ENCODE peak calls at places on chromosome 16, in four cellular contexts. O is tibial nerve, Z is thoracic aorta, F is heart left ventricle. D is an unnamed sample. For H3K4me1, the result is how much of the 10 kb centered on the place peaks cover.

GRCh38 chr16:3095869-3096268 is 3.2 kb downstream of the ZSCAN10 start:
- DNase-seq in O (no peak), Z (no peak), F (no peak), D (no peak)

GRCh38 chr16:27671410-27671809 is 121.5 kb downstream of the KATNIP start:
- DNase-seq in O (no peak), Z (no peak), F (no peak), D (no peak)

GRCh38 chr16:13021996-13022395 is 120.6 kb downstream of the SHISA9 start:
- DNase-seq in O (no peak), Z (no peak), F (no peak), D (no peak)

GRCh38 chr16:9256196-9256595 is 164.8 kb downstream of the HAPSTR1 start:
- DNase-seq in O (no peak), Z (no peak), F (no peak), D (no peak)

GRCh38 chr16:11319529-11320146 is 25.6 kb upstream of the RMI2 start:
- DNase-seq in O (no peak), Z (no peak), F (peak), D (no peak)

GRCh38 chr16:2824626-2825025 is 5.5 kb upstream of the ZG16B start:
- DNase-seq in O (no peak), Z (no peak), F (no peak), D (no peak)

GRCh38 chr16:9845661-9846361 is 336.4 kb downstream of the GRIN2A start:
- DNase-seq in O (no peak), Z (no peak), F (no peak), D (no peak)

GRCh38 chr16:17947165-17947564 is 389.4 kb downstream of the NPIPA8 start:
- DNase-seq in O (no peak), Z (no peak), F (no peak), D (no peak)

GRCh38 chr16:65809627-65810026 is 556.9 kb upstream of the CDH5 start:
- DNase-seq in O (no peak), Z (no peak), F (no peak), D (no peak)

GRCh38 chr16:72753883-72754282 is 294.0 kb downstream of the ZFHX3 start:
- DNase-seq in O (no peak), Z (no peak), F (no peak), D (no peak)

GRCh38 chr16:27005386-27005785 is 61.3 kb upstream of the C16orf82 start:
- DNase-seq in O (no peak), Z (no peak), F (no peak), D (no peak)

GRCh38 chr16:84013787-84014569 is 28.6 kb downstream of the SLC38A8 start:
- DNase-seq in O (no peak), Z (no peak), F (no peak), D (no peak)

GRCh38 chr16:53052519-53053501 is at the start of gene CHD9NB:
- DNase-seq in O (no peak), Z (peak), F (no peak), D (no peak)

GRCh38 chr16:89094252-89094901 is 725 bp downstream of the ACSF3 start:
- DNase-seq in O (no peak), Z (no peak), F (no peak), D (no peak)

GRCh38 chr16:22614271-22614947 is 103.7 kb downstream of the NPIPB5 start:
- DNase-seq in O (no peak), Z (no peak), F (no peak), D (no peak)

GRCh38 chr16:83200005-83200779 is 573.4 kb downstream of the CDH13 start:
- DNase-seq in O (no peak), Z (no peak), F (no peak), D (no peak)

GRCh38 chr16:52193441-52193840 is 353.5 kb downstream of the TOX3 start:
- DNase-seq in O (no peak), Z (no peak), F (no peak), D (no peak)

GRCh38 chr16:51151951-51152663 is 1.0 kb upstream of the SALL1 start:
- DNase-seq in O (peak), Z (no peak), F (no peak), D (no peak)

GRCh38 chr16:13426736-13427135 is 493.2 kb upstream of the ERCC4 start:
- DNase-seq in O (no peak), Z (no peak), F (no peak), D (no peak)

GRCh38 chr16:55091213-55091870 is 160.7 kb downstream of the IRX5 start:
- DNase-seq in O (no peak), Z (no peak), F (no peak), D (no peak)

GRCh38 chr16:4317471-4318170 is 1.8 kb downstream of the GLIS2 start:
- DNase-seq in O (no peak), Z (no peak), F (peak), D (no peak)

GRCh38 chr16:25721439-25721838 is 29.7 kb downstream of the HS3ST4 start:
- DNase-seq in O (no peak), Z (no peak), F (no peak), D (no peak)

GRCh38 chr16:51938861-51939260 is 608.1 kb downstream of the TOX3 start:
- DNase-seq in O (no peak), Z (no peak), F (no peak), D (no peak)

GRCh38 chr16:10552998-10553491 is 27.4 kb downstream of the EMP2 start:
- DNase-seq in O (peak), Z (no peak), F (peak), D (peak)

GRCh38 chr16:9371713-9372448 is 280.4 kb downstream of the HAPSTR1 start:
- DNase-seq in O (no peak), Z (no peak), F (no peak), D (no peak)

GRCh38 chr16:3013491-3013951 is 798 bp downstream of the CLDN9 start:
- DNase-seq in O (no peak), Z (no peak), F (no peak), D (no peak)

GRCh38 chr16:48041861-48042435 is 113.8 kb downstream of the ABCC12 start:
- DNase-seq in O (no peak), Z (no peak), F (no peak), D (no peak)

GRCh38 chr16:23160082-23160481 is 10.8 kb upstream of the USP31 start:
- DNase-seq in O (no peak), Z (no peak), F (no peak), D (no peak)

GRCh38 chr16:57478396-57479024 is 7.8 kb downstream of the DOK4 start:
- DNase-seq in O (no peak), Z (no peak), F (no peak), D (no peak)
- H3K4me1 ChIP-seq in O (under half), Z (half or more), F (under half), D (under half)

GRCh38 chr16:85199880-85200279 is 87.6 kb upstream of the CIBAR2 start:
- DNase-seq in O (no peak), Z (no peak), F (no peak), D (no peak)

GRCh38 chr16:85202631-85203461 is 90.6 kb upstream of the CIBAR2 start:
- DNase-seq in O (peak), Z (peak), F (peak), D (peak)

GRCh38 chr16:85200471-85201278 is 88.4 kb upstream of the CIBAR2 start:
- DNase-seq in O (no peak), Z (no peak), F (no peak), D (no peak)

GRCh38 chr16:85202051-85202601 is 89.9 kb upstream of the CIBAR2 start:
- DNase-seq in O (no peak), Z (no peak), F (no peak), D (no peak)

GRCh38 chr16:85201566-85201965 is 89.3 kb upstream of the CIBAR2 start:
- DNase-seq in O (no peak), Z (no peak), F (no peak), D (no peak)
- H3K27ac ChIP-seq in O (peak), Z (peak), F (peak), D (peak)

GRCh38 chr16:70700101-70701020 is 14.5 kb upstream of the MTSS2 start:
- DNase-seq in O (no peak), Z (no peak), F (peak), D (peak)
- H3K4me1 ChIP-seq in O (under half), Z (half or more), F (under half), D (half or more)

GRCh38 chr16:20904507-20905079 is 4.0 kb downstream of the LYRM1 start:
- DNase-seq in O (peak), Z (no peak), F (no peak), D (no peak)
- H3K27ac ChIP-seq in O (peak), Z (peak), F (peak), D (peak)

GRCh38 chr16:1300664-1301476 is 8.6 kb upstream of the UBE2I start:
- DNase-seq in O (no peak), Z (no peak), F (peak), D (peak)

GRCh38 chr16:1301562-1301961 is 7.9 kb upstream of the UBE2I start:
- DNase-seq in O (no peak), Z (no peak), F (no peak), D (no peak)

GRCh38 chr16:1299012-1299867 is 10.2 kb upstream of the UBE2I start:
- DNase-seq in O (no peak), Z (no peak), F (no peak), D (no peak)

GRCh38 chr16:1298406-1298805 is 11.0 kb upstream of the UBE2I start:
- DNase-seq in O (no peak), Z (no peak), F (no peak), D (no peak)

GRCh38 chr16:1299868-1300203 is 9.6 kb upstream of the UBE2I start:
- DNase-seq in O (no peak), Z (no peak), F (no peak), D (no peak)
- H3K4me1 ChIP-seq in O (under half), Z (under half), F (under half), D (under half)

DNA sequence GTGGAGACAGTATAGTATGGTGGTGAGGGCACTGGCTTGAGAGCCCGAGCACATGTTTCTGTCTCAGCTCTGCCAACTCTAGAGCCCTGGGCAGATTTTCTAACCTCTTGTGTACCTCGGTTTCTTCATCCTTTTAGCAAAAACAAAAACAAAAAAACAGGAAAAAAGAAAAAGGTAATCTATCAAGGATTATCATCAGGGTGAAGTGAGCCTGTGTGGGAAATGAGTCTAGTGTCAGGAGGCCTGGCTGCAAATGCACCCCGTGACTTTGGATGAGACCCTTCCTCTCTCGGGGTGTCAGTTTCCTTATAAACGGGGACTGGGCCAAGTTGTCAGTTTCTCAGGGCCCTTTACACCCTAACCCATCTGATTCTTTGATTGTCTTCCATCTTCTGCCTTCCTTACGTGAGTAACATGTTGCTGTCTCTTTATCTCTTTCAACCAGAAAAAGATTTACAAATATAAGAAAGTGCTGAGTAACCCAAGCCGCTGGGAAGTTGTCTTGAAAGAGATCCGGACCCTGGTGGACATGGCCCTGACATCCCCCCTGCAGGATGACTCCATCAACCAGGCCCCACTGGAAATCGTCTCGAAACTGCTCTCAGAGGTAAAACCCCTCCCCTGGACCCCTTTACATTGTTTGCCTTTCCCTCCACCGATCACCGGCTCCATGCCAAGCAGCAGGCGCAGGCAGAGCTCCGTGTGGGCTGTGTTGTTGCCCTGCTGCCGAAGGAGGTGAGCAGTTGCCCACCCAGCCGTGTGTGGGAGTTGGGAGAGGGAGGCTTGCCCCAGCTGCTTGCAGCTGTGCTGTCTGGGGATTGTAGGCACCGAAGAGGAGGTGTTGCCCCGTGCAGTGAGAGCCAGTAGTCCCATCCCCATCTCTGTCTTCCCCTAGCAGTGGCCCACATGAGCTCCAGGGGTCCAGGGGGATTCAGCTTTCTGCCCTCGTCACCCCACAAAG is 127.1 kb upstream of the PLCG2 start:
- DNase-seq in O (no peak), Z (no peak), F (no peak), D (no peak)
- H3K27ac ChIP-seq in O (peak), Z (no peak), F (peak), D (no peak)

GRCh38 chr16:74657873-74658642 is 8.6 kb downstream of the RFWD3 start:
- DNase-seq in O (no peak), Z (no peak), F (no peak), D (no peak)

GRCh38 chr16:74660383-74660782 is 6.3 kb downstream of the RFWD3 start:
- DNase-seq in O (no peak), Z (no peak), F (no peak), D (no peak)

GRCh38 chr16:74659041-74659440 is 7.6 kb downstream of the RFWD3 start:
- DNase-seq in O (no peak), Z (no peak), F (no peak), D (no peak)

GRCh38 chr16:74666010-74666421 is 661 bp downstream of the RFWD3 start:
- DNase-seq in O (no peak), Z (no peak), F (no peak), D (no peak)

GRCh38 chr16:74661064-74661463 is 5.6 kb downstream of the RFWD3 start:
- DNase-seq in O (no peak), Z (no peak), F (no peak), D (no peak)
- H3K4me1 ChIP-seq in O (under half), Z (under half), F (under half), D (under half)

GRCh38 chr16:68111379-68111778 is 26.2 kb downstream of the NFATC3 start:
- DNase-seq in O (no peak), Z (no peak), F (no peak), D (no peak)

GRCh38 chr16:68115851-68116250 is 30.7 kb downstream of the NFATC3 start:
- DNase-seq in O (no peak), Z (no peak), F (no peak), D (no peak)

GRCh38 chr16:68113765-68114240 is 28.6 kb downstream of the NFATC3 start:
- DNase-seq in O (no peak), Z (no peak), F (no peak), D (no peak)

GRCh38 chr16:68116256-68116853 is 31.2 kb downstream of the NFATC3 start:
- DNase-seq in O (no peak), Z (no peak), F (no peak), D (no peak)

GRCh38 chr16:68113059-68113757 is 28.0 kb downstream of the NFATC3 start:
- DNase-seq in O (no peak), Z (no peak), F (no peak), D (no peak)
- H3K27ac ChIP-seq in O (no peak), Z (no peak), F (no peak), D (no peak)

DNA sequence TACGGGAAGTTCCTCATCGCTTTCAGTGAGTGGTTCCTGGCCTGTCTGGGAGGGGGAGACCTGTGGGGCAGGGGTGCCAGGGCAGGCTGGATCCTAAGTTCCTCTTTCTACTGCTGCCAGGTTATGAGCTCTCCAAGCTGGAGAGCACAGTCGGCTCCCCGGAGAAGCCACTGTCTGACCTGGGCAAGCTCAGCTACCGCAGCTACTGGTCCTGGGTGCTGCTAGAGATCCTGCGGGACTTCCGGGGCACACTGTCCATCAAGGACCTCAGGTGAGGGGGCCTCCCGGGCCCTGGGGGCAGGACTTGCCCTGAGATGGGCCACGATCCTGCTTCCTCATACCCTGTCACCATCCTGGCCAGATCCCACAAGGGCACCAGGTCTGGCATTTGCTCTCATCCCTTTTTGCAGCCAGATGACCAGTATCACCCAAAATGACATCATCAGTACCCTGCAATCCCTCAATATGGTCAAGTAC is 5.2 kb downstream of the PRSS8 start:
- DNase-seq in O (no peak), Z (no peak), F (no peak), D (no peak)
- H3K4me1 ChIP-seq in O (under half), Z (under half), F (under half), D (under half)

GRCh38 chr16:49859139-49859947 is 3.4 kb upstream of the ZNF423 start:
- DNase-seq in O (no peak), Z (no peak), F (peak), D (no peak)
- H3K27ac ChIP-seq in O (peak), Z (peak), F (peak), D (peak)

D was measured in gastrocnemius medialis.